ENCODE peak calls at places on chromosomes 3 and 15, in six cellular contexts. Z is thoracic aorta, E is uterus, I is psoas muscle, C is OCI-LY7, X is PC-9. R is an unnamed sample.

GRCh38 chr3:108133858-108134554 is 43.2 kb upstream of the CD47 start:
- DNase-seq in Z (no peak), E (no peak), I (no peak), C (peak; percentile 14), X (no peak), R (no peak)

GRCh38 chr3:182710557-182711157 is 82.6 kb upstream of the ATP11B start:
- DNase-seq in Z (no peak), E (no peak), I (no peak), C (peak; percentile 68), X (peak; percentile 45), R (no peak)

GRCh38 chr3:95134693-95135375 is 1072.0 kb downstream of the NSUN3 start:
- DNase-seq in Z (no peak), E (no peak), I (no peak), C (no peak), X (no peak), R (no peak)

GRCh38 chr3:165195628-165196576 is at the start of gene SLITRK3:
- DNase-seq in Z (no peak), E (peak; percentile 15), I (no peak), C (no peak), X (no peak), R (peak; percentile 29)

GRCh38 chr3:168517514-168518071 is 421.9 kb upstream of the GOLIM4 start:
- DNase-seq in Z (no peak), E (no peak), I (no peak), C (no peak), X (no peak), R (no peak)

GRCh38 chr3:16069149-16069922 is 105.1 kb upstream of the GALNT15 start:
- DNase-seq in Z (no peak), E (no peak), I (no peak), C (no peak), X (peak; percentile 95), R (no peak)

GRCh38 chr3:66405701-66406091 is 95.1 kb downstream of the LRIG1 start:
- DNase-seq in Z (peak; percentile 67), E (no peak), I (peak; percentile 90), C (no peak), X (no peak), R (no peak)

GRCh38 chr3:62493116-62493801 is 119.9 kb upstream of the FEZF2 start:
- DNase-seq in Z (no peak), E (no peak), I (no peak), C (peak; percentile 62), X (no peak), R (no peak)

GRCh38 chr3:169886671-169887070 is 16.9 kb upstream of the LRRC31 start:
- DNase-seq in Z (peak; percentile 33), E (peak; percentile 31), I (peak; percentile 71), C (no peak), X (no peak), R (no peak)

GRCh38 chr3:102182162-102182561 is 252.7 kb upstream of the ZPLD1 start:
- DNase-seq in Z (no peak), E (no peak), I (no peak), C (no peak), X (no peak), R (no peak)

GRCh38 chr15:59160880-59161593 is 45.6 kb upstream of the LDHAL6B start:
- DNase-seq in Z (no peak), E (no peak), I (no peak), C (peak; percentile 35), X (no peak), R (no peak)

GRCh38 chr3:62768896-62769295 is 106.3 kb downstream of the CADPS start:
- DNase-seq in Z (no peak), E (no peak), I (no peak), C (no peak), X (no peak), R (no peak)

GRCh38 chr15:86590461-86590860 is 510.8 kb downstream of the AGBL1 start:
- DNase-seq in Z (no peak), E (no peak), I (no peak), C (no peak), X (no peak), R (no peak)
- H3K4me3 ChIP-seq in Z (no peak overlapping the region), E (no peak overlapping the region), I (no peak overlapping the region), C (no peak overlapping the region), X (no peak overlapping the region), R (no peak overlapping the region)

GRCh38 chr15:41933771-41934170 is 38.6 kb downstream of the EHD4 start:
- DNase-seq in Z (no peak), E (no peak), I (no peak), C (no peak), X (peak; percentile 66), R (peak; percentile 34)

GRCh38 chr15:41936155-41936554 is 36.2 kb downstream of the EHD4 start:
- DNase-seq in Z (no peak), E (no peak), I (no peak), C (no peak), X (no peak), R (no peak)

GRCh38 chr15:41935566-41936020 is 36.8 kb downstream of the EHD4 start:
- DNase-seq in Z (no peak), E (no peak), I (no peak), C (no peak), X (no peak), R (no peak)

GRCh38 chr15:41932939-41933725 is 39.2 kb downstream of the EHD4 start:
- DNase-seq in Z (no peak), E (no peak), I (no peak), C (no peak), X (no peak), R (no peak)

GRCh38 chr15:41934843-41935242 is 37.5 kb downstream of the EHD4 start:
- DNase-seq in Z (no peak), E (no peak), I (no peak), C (peak; percentile 64), X (no peak), R (peak; percentile 52)
- H3K4me1 ChIP-seq in Z (peaks cover 37% of the 10 kb centered on the region), E (no peaks in the 10 kb centered on the region), I (peaks cover 35% of the 10 kb centered on the region), C (peaks cover 24% of the 10 kb centered on the region), X (peaks cover 45% of the 10 kb centered on the region), R (peaks cover 41% of the 10 kb centered on the region)

DNA sequence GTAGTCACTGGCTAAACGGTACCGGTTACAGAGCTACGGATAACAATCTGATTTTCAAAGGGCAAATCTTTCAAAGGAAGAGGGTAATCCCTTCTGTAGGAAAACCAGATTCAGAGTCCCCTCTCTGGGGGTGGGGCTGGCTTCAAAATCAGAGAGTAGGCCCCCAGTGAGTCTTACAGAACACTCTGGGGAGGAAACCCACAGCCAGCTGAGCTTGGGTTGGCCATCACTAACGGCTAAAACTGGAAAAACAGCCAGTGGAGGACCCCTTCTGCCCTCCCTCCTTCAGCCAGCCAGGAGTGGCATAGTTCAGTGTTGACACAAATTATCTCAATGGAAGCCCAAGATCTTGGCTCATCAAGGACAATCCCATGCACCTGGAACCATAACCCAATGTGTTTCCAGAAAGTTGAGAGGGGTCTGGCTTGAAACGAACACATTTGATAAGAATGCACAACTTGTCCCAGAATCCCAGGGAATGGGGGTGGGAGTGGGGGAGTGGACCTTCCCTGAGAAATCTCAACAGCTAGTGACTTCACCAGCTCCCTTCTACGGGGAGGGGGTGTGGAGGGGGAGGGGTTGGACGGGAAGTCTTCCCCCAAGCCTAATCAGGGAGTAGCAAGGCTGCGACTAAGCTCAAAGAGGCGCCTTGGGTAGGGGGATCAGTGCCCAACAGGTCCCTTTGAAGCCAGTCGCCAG is 1.0 kb downstream of the RASL12 start:
- DNase-seq in Z (no peak), E (peak; percentile 91), I (no peak), C (no peak), X (no peak), R (no peak)
- H3K4me3 ChIP-seq in Z (peak overlapping the region; percentile 89), E (peak overlapping the region; percentile 43), I (peak overlapping the region; percentile 65), C (no peak overlapping the region), X (no peak overlapping the region), R (no peak overlapping the region)

DNA sequence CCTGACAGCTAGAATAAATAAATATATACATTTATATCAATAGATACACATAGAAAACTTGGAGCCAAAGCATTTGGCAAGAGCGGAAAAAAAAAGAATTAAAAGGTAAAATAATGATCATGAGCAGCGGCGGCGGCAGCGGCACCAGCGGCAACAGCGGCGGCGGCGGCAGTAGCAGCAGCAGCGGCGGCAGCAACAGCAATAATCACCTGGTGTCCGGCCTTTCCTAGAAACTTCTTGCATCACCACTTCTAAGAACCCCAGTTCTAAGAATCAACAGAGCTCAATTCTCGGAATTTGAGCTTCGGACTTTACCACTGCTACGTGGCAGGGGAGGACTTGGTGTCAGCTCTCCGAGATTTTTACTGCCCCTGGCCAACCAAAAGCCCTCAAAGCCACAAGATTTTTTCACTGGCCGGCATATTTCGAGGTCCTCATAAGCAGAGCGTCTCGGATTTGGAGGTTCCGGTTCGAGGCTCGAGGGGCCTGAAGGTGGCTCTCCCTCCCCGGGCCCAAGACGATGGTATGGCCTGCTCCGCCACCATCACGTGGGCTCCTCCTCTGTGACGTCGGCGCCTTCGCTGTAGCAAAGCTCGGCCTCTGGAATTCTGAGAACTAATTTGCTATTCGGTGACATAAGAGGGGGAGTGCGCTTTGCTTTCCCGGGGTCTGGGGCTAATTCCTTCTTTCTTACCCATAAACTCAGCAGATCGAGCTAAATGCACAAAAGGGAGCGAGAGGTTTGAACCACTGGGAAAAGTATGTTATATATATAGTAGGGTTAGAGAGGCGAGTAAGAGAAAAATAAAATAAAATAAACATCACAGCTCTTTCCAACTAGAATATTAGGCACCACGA is at the start of gene BCL6:
- DNase-seq in Z (peak; percentile 79), E (peak; percentile 96), I (peak; percentile 96), C (peak; percentile 98), X (peak; percentile 99), R (peak; percentile 95)
- H3K4me1 ChIP-seq in Z (peaks cover 12% of the 10 kb centered on the region), E (peaks cover 4% of the 10 kb centered on the region), I (peaks cover 24% of the 10 kb centered on the region), C (peaks cover 39% of the 10 kb centered on the region), X (peaks cover 48% of the 10 kb centered on the region), R (peaks cover 37% of the 10 kb centered on the region)